ENCODE peak calls at places on chromosome 17, in four cellular contexts. F is tibial nerve, R is ascending aorta, L is IMR-90. P is an unnamed sample.

GRCh38 chr17:32878211-32878610 is 1.3 kb upstream of the MYO1D start:
- DNase-seq in F (peak), R (peak), L (peak), P (no peak)

GRCh38 chr17:7436556-7437368 is 1.5 kb downstream of the TMEM102 start:
- DNase-seq in R (peak), L (peak), F (no peak), P (peak)

GRCh38 chr17:181213-182163 is at the start of gene DOC2B:
- DNase-seq in R (no peak), F (no peak), L (peak), P (peak)

GRCh38 chr17:74742978-74743545 is 5.4 kb upstream of the NHERF1 start:
- DNase-seq in R (no peak), F (no peak), L (no peak), P (no peak)

GRCh38 chr17:63696381-63696961 is 3.5 kb downstream of the LIMD2 start:
- DNase-seq in L (no peak), F (no peak), R (no peak), P (no peak)

GRCh38 chr17:47423406-47424295 is 99.9 kb downstream of the EFCAB13 start:
- DNase-seq in L (no peak), F (no peak), R (no peak), P (no peak)

GRCh38 chr17:15655162-15655561 is 28.9 kb downstream of the TRIM16 start:
- DNase-seq in F (no peak), R (no peak), L (no peak), P (no peak)

GRCh38 chr17:6558276-6558675 is 1.9 kb upstream of the PITPNM3 start:
- DNase-seq in L (no peak), F (no peak), R (no peak), P (no peak)

GRCh38 chr17:32303861-32304288 is 38.1 kb downstream of the C17orf75 start:
- DNase-seq in F (no peak), R (no peak), L (no peak), P (no peak)

GRCh38 chr17:53749178-53749577 is 73.5 kb upstream of the KIF2B start:
- DNase-seq in R (no peak), L (no peak), F (no peak), P (no peak)

GRCh38 chr17:74842146-74842598 is 17.5 kb downstream of the GRIN2C start:
- DNase-seq in F (no peak), R (no peak), L (no peak), P (no peak)

GRCh38 chr17:10352866-10353265 is 19.9 kb downstream of the MYH13 start:
- DNase-seq in L (no peak), F (no peak), R (no peak), P (no peak)

GRCh38 chr17:56595831-56596740 is 2.6 kb downstream of the NOG start:
- DNase-seq in L (peak), R (no peak), F (no peak), P (no peak)

GRCh38 chr17:19723967-19724366 is 7.6 kb upstream of the SLC47A2 start:
- DNase-seq in F (no peak), L (no peak), R (peak), P (no peak)

GRCh38 chr17:61409301-61410099 is 9.9 kb downstream of the TBX2 start:
- DNase-seq in R (peak), F (no peak), L (peak), P (peak)

GRCh38 chr17:38674013-38674748 is 576 bp downstream of the EPOP start:
- DNase-seq in F (no peak), L (no peak), R (no peak), P (peak)

GRCh38 chr17:72977768-72978417 is 114.6 kb downstream of the SLC39A11 start:
- DNase-seq in F (no peak), R (no peak), L (peak), P (no peak)

GRCh38 chr17:8360751-8361150 is 15.8 kb downstream of the KRABD2 start:
- DNase-seq in F (no peak), L (no peak), R (no peak), P (no peak)

GRCh38 chr17:76805319-76805718 is 62.9 kb upstream of the MGAT5B start:
- DNase-seq in F (no peak), L (peak), R (no peak), P (no peak)

GRCh38 chr17:71934520-71934919 is 186.3 kb upstream of the SOX9 start:
- DNase-seq in R (no peak), F (no peak), L (no peak), P (no peak)

GRCh38 chr17:28912938-28913333 is 10.1 kb upstream of the DHRS13 start:
- DNase-seq in L (no peak), R (no peak), F (no peak), P (no peak)
- H3K27ac ChIP-seq in L (no peak), R (no peak), F (no peak), P (no peak)

GRCh38 chr17:59848385-59848668 is 44.4 kb downstream of the TUBD1 start:
- DNase-seq in F (no peak), R (no peak), L (no peak), P (no peak)

GRCh38 chr17:59846391-59847165 is 46.2 kb downstream of the TUBD1 start:
- DNase-seq in L (peak), F (peak), R (no peak), P (no peak)

GRCh38 chr17:59853168-59853918 is 39.4 kb downstream of the TUBD1 start:
- DNase-seq in L (peak), F (no peak), R (peak), P (no peak)

GRCh38 chr17:59848778-59849177 is 44.0 kb downstream of the TUBD1 start:
- DNase-seq in L (peak), R (no peak), F (peak), P (peak)

DNA sequence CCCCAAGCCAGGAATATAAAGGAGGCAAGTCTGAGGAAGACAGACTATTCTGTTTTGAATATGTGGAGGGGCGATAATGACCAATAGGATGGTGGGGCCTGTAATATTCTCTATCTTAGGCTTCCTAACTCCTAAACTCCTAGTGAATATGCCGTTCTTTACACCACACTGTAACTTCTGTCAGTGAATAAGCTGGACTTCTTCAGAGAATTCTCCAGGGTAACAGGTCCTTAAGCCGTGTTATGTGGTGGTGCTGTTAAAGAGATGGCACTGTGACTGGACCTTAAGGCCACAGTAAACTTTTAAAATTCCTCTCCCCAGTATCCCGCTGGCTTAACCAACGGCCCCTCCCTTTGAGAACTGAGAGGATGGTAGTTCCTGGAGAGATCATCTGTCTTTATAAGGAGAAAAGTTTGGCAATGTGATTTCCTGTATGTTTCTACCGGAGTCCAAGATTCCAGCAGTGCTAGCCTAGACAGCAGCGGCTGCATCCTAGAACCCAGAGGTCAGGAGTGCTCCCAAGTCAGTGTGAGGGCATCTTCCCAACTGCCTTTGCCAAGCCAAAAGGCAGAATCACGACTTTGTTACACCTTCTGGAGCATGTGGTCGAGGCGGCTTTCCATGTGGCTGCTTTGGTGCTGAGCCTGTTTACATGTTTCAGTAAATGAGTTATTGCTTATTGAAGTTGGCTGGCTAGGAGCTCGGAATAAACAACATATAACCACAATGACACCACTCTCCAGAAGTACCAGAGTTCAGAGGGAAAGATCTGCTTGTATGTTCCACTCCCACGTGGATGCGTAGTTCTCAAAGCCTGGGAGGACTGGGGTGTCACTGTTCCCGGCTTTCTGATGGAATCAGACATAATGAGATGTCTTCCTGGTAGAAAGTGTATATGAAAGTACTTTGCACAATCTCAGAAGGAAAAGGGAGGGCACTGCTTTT is 41.0 kb downstream of the TUBD1 start:
- DNase-seq in L (peak), F (peak), R (peak), P (peak)
- H3K27ac ChIP-seq in L (peak), F (peak), R (peak), P (no peak)

GRCh38 chr17:27466748-27467375 is 10.6 kb downstream of the KSR1 start:
- DNase-seq in R (no peak), F (no peak), L (no peak), P (peak)
- H3K27ac ChIP-seq in R (no peak), F (no peak), L (no peak), P (no peak)

GRCh38 chr17:1560582-1561170 is 1.9 kb downstream of the PITPNA start:
- DNase-seq in L (no peak), R (no peak), F (no peak), P (peak)

GRCh38 chr17:1559047-1559742 is 3.4 kb downstream of the PITPNA start:
- DNase-seq in R (no peak), L (no peak), F (no peak), P (peak)

GRCh38 chr17:1558401-1558800 is 4.2 kb downstream of the PITPNA start:
- DNase-seq in L (no peak), R (no peak), F (no peak), P (no peak)

GRCh38 chr17:1561420-1562177 is 993 bp downstream of the PITPNA start:
- DNase-seq in L (no peak), F (no peak), R (no peak), P (no peak)

GRCh38 chr17:1559743-1560581 is 2.6 kb downstream of the PITPNA start:
- DNase-seq in L (no peak), F (no peak), R (no peak), P (no peak)
- H3K27ac ChIP-seq in L (no peak), F (peak), R (no peak), P (no peak)

DNA sequence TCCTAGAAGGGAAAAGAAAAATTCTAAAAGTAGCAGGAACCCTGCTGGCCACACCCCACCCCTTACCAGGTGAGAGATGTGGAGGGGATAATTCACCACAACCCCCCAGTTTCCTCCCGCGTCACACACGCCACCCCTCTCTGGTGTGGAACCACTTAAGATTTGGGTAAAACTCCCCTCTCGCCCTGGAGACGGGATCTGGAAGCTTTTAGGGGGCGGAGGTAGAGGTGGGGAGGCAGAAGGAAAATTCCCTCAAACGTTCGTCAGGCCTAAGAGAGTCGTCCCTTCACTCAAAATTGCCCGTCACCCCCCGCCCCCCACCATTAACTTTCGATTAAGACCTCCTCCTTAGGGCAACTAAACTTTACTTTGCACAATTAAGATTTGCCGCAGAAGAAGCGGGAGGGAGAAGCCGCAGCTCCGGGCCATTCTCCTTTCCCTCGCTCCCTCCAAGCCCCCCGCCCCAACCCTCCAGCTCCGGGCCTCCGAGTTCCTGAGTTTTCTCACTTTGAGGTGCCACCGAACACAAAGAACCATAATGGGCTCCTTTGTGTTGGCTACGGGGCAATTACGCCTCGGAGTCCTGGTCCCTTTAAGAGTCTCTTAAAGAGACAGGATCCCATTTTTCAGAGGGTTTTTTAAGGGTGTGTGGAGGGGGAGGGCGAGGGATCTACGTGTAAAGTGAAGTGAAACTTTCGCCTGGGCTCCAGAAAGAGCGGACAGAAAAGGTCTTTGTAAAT is 1.0 kb upstream of the FZD2 start:
- DNase-seq in F (no peak), L (peak), R (peak), P (peak)
- H3K27ac ChIP-seq in F (peak), L (peak), R (peak), P (peak)

DNA sequence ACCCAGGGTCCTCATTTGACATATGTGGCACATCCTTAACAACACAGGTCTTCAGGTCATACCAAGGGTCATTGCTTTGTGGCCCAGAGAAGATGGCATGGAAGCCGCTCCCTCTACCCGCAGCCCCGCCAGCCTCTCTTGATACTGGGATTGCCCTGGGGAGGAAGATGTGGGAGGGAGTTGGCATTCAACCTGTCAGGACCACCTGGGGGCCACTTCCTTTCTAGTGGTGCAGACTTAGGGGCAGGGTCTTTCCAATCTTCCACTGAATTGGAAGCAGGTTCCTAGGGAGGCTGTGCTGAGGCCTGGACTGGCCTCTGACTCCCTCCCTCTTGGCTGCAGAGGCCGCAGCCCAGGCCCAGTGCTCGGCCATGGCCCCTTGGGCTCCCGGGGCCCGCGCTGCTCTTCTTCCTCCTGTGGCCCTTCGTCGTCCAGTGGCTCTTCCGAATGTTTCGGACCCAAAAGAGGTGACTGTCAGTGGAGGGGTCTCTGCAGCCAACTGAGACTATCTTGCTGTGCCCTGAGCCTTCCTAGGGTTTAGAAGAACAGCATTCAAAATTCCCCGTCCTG is 5.1 kb upstream of the HEXIM1 start:
- DNase-seq in L (no peak), R (no peak), F (no peak), P (no peak)
- H3K27ac ChIP-seq in L (peak), R (peak), F (peak), P (peak)

DNA sequence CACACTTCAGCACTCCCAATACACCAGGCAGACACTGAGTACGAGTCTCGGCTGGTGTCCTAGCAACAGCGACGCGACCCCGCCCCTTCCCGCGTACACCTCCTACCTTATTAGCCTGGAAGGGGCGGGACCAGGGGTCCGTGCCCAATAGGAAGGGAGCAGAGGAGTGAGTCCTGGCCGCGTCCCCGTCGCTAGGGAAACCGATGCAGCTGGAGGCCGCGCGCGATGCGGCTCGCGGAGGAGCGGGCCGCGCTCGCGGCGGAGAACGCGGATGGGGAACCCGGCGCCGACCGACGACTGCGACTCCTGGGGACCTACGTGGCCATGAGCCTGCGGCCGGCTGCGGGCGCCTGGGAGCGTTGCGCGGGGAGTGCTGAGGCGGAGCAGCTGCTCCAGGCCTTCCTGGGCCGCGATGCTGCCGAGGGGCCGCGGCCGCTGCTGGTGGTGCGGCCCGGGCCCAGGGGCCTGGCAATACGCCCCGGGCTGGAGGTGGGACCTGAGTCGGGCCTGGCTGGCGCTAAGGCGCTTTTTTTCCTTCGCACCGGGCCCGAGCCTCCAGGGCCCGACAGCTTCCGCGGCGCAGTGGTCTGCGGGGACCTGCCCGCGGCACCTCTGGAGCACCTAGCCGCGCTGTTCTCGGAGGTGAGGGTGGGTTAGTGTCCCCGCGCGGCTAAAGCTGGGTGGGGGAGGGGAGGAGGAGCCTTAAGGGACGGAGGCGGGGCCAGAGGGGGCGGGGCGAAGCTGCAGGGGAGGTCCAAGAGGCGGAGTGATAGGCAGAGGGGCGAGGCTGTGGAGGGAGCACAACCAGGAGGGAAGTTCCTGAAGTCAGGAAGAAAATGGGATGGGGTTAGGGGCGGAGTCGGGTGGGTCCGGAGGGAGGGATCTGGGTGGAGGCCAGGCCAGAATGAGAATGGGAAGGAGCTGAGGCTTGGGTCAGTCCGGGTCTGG is at the start of gene DNAH9:
- DNase-seq in R (peak), F (peak), L (no peak), P (peak)
- H3K27ac ChIP-seq in R (peak), F (peak), L (no peak), P (peak)

GRCh38 chr17:59093702-59094231 is 12.9 kb downstream of the TRIM37 start:
- DNase-seq in L (peak), R (peak), F (peak), P (peak)

GRCh38 chr17:59097876-59098275 is 8.8 kb downstream of the TRIM37 start:
- DNase-seq in R (no peak), F (no peak), L (no peak), P (no peak)

GRCh38 chr17:59094921-59095530 is 11.7 kb downstream of the TRIM37 start:
- DNase-seq in L (no peak), F (no peak), R (no peak), P (no peak)

DNA sequence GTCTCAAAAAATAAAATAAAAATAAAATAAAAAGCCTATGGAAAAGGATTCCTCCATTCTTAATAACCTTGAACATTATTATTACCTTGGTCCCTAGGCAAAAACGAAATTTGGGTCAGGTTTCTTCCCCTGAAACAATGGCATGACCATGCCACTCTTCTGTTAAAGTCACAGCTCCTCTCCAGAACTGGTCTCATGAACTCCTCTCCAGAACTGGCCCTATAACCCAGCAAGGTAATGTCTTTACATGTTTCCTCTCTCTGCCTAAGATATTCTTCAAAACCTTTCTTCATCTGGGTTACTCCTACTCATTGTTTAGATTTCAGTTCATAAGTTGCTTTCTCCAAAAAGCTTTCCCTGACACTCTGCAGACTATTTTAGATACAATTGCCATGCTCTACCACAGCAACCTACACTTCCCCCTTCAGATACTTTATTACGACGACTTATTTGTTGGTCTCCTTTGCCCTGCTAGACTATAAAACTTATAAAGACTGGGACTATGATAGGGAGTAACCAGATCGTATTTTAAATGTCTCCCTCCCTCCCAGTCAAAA is 13.5 kb downstream of the TRIM37 start:
- DNase-seq in F (no peak), L (no peak), R (no peak), P (no peak)
- H3K27ac ChIP-seq in F (peak), L (peak), R (peak), P (peak)

DNA sequence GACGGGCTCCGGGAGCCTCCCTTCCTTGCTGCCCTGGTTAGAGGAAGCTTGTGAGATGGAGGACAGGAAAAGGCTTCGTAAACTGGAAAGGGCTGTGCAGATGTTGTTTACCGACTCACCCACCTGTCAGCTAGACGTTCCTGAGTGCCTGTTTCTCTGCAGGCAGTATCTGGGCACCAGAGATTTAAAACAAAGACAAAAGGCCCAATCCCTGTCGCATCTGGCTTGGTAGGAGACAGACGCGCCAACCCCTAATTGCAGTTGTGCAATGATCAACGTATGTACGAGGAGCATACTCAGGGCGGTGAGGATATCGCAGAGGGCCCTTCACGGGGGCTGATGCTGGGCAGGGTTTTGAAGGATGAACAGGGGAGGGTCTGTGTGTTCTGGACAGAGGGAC is 77.2 kb downstream of the RAI1 start:
- DNase-seq in L (no peak), R (no peak), F (no peak), P (no peak)
- H3K27ac ChIP-seq in L (no peak), R (no peak), F (no peak), P (no peak)

GRCh38 chr17:81428121-81428515 is 32.9 kb downstream of the BAHCC1 start:
- DNase-seq in F (no peak), L (no peak), R (peak), P (no peak)
- H3K27ac ChIP-seq in F (peak), L (no peak), R (peak), P (peak)